ENCODE peak calls at places on chromosomes 13 and 19, in four cellular contexts. One of them, this sample, is unnamed.

GRCh38 chr13:112895521-112896465 is 73.2 kb upstream of the MCF2L start:
- DNase-seq in suprapubic skin: no peak
- DNase-seq in IMR-90: no peak
- DNase-seq in Peyer's patch: no peak
- DNase-seq in this sample: no peak

GRCh38 chr13:85828094-85828684 is 29.0 kb upstream of the SLITRK6 start:
- DNase-seq in IMR-90: peak; percentile 30
- DNase-seq in suprapubic skin: no peak
- DNase-seq in Peyer's patch: no peak
- DNase-seq in this sample: peak; percentile 17

GRCh38 chr19:7595466-7596133 is at the start of gene CAMSAP3:
- DNase-seq in IMR-90: no peak
- DNase-seq in Peyer's patch: peak; percentile 71
- DNase-seq in suprapubic skin: no peak
- DNase-seq in this sample: peak; percentile 68

GRCh38 chr19:36772341-36773222 is at the start of gene ZNF850:
- DNase-seq in IMR-90: peak; percentile 92
- DNase-seq in suprapubic skin: peak; percentile 97
- DNase-seq in Peyer's patch: peak; percentile 98
- DNase-seq in this sample: peak; percentile 84

GRCh38 chr19:7540761-7541480 is 5.4 kb downstream of the PNPLA6 start:
- DNase-seq in IMR-90: peak; percentile 65
- DNase-seq in Peyer's patch: no peak
- DNase-seq in suprapubic skin: no peak
- DNase-seq in this sample: no peak

GRCh38 chr13:21018220-21018619 is 43.2 kb downstream of the LATS2 start:
- DNase-seq in Peyer's patch: peak; percentile 41
- DNase-seq in suprapubic skin: no peak
- DNase-seq in IMR-90: no peak
- DNase-seq in this sample: no peak

GRCh38 chr19:16627194-16627927 is 643 bp downstream of the MED26 start:
- DNase-seq in suprapubic skin: no peak
- DNase-seq in Peyer's patch: peak; percentile 56
- DNase-seq in IMR-90: no peak
- DNase-seq in this sample: peak; percentile 26

GRCh38 chr19:23999821-24000610 is 85.3 kb downstream of the ZNF726 start:
- DNase-seq in IMR-90: no peak
- DNase-seq in suprapubic skin: no peak
- DNase-seq in Peyer's patch: no peak
- DNase-seq in this sample: no peak

GRCh38 chr19:14366529-14366928 is 14.7 kb upstream of the ADGRE5 start:
- DNase-seq in IMR-90: peak; percentile 68
- DNase-seq in Peyer's patch: peak; percentile 97
- DNase-seq in suprapubic skin: no peak
- DNase-seq in this sample: peak; percentile 87

GRCh38 chr19:17605761-17606745 is 50.6 kb downstream of the COLGALT1 start:
- DNase-seq in IMR-90: peak; percentile 56
- DNase-seq in suprapubic skin: peak; percentile 84
- DNase-seq in Peyer's patch: peak; percentile 91
- DNase-seq in this sample: peak; percentile 80

GRCh38 chr19:10420444-10421239 is at the start of gene PDE4A:
- DNase-seq in Peyer's patch: no peak
- DNase-seq in suprapubic skin: no peak
- DNase-seq in IMR-90: no peak
- DNase-seq in this sample: peak; percentile 84

GRCh38 chr13:109904218-109904617 is 117.8 kb upstream of the IRS2 start:
- DNase-seq in IMR-90: no peak
- DNase-seq in Peyer's patch: no peak
- DNase-seq in suprapubic skin: no peak
- DNase-seq in this sample: peak; percentile 22

GRCh38 chr19:50795665-50796073 is 5.5 kb downstream of the ACP4 start:
- DNase-seq in Peyer's patch: no peak
- DNase-seq in IMR-90: no peak
- DNase-seq in suprapubic skin: no peak
- DNase-seq in this sample: no peak

GRCh38 chr13:110323172-110323851 is 16.2 kb downstream of the COL4A2 start:
- DNase-seq in suprapubic skin: no peak
- DNase-seq in Peyer's patch: no peak
- DNase-seq in IMR-90: peak; percentile 96
- DNase-seq in this sample: no peak

GRCh38 chr19:42184401-42184861 is 33.0 kb downstream of the DEDD2 start:
- DNase-seq in suprapubic skin: no peak
- DNase-seq in Peyer's patch: peak; percentile 92
- DNase-seq in IMR-90: peak; percentile 81
- DNase-seq in this sample: peak; percentile 63

GRCh38 chr19:55698256-55698655 is 23.2 kb downstream of the EPN1 start:
- DNase-seq in IMR-90: no peak
- DNase-seq in Peyer's patch: peak; percentile 32
- DNase-seq in suprapubic skin: peak; percentile 66
- DNase-seq in this sample: no peak

GRCh38 chr13:96967248-96967745 is 27.0 kb downstream of the OXGR1 start:
- DNase-seq in IMR-90: no peak
- DNase-seq in Peyer's patch: no peak
- DNase-seq in suprapubic skin: no peak
- DNase-seq in this sample: peak; percentile 64

GRCh38 chr19:4140237-4140711 is 13.2 kb upstream of the CREB3L3 start:
- DNase-seq in Peyer's patch: peak; percentile 67
- DNase-seq in suprapubic skin: no peak
- DNase-seq in IMR-90: peak; percentile 72
- DNase-seq in this sample: peak; percentile 76

GRCh38 chr19:3343619-3344502 is 22.5 kb upstream of the NFIC start:
- DNase-seq in Peyer's patch: peak; percentile 87
- DNase-seq in IMR-90: peak; percentile 78
- DNase-seq in suprapubic skin: peak; percentile 96
- DNase-seq in this sample: peak; percentile 91

GRCh38 chr19:1469936-1470863 is 8.8 kb downstream of the C19orf25 start:
- DNase-seq in Peyer's patch: peak; percentile 84
- DNase-seq in suprapubic skin: no peak
- DNase-seq in IMR-90: no peak
- DNase-seq in this sample: peak; percentile 83

GRCh38 chr13:20824762-20825161 is 51.0 kb upstream of the EEF1AKMT1 start:
- DNase-seq in suprapubic skin: no peak
- DNase-seq in Peyer's patch: no peak
- DNase-seq in IMR-90: peak; percentile 87
- DNase-seq in this sample: no peak

GRCh38 chr13:95245072-95245471 is 56.2 kb downstream of the ABCC4 start:
- DNase-seq in Peyer's patch: no peak
- DNase-seq in IMR-90: no peak
- DNase-seq in suprapubic skin: no peak
- DNase-seq in this sample: no peak

GRCh38 chr19:50626011-50626410 is 13.7 kb downstream of the SYT3 start:
- DNase-seq in suprapubic skin: no peak
- DNase-seq in IMR-90: no peak
- DNase-seq in Peyer's patch: no peak
- DNase-seq in this sample: no peak

GRCh38 chr13:114166381-114167131 is 12.5 kb upstream of the CFAP97D2 start:
- DNase-seq in Peyer's patch: no peak
- DNase-seq in suprapubic skin: no peak
- DNase-seq in IMR-90: no peak
- DNase-seq in this sample: no peak

GRCh38 chr19:48452656-48453480 is 2.5 kb upstream of the KCNJ14 start:
- DNase-seq in Peyer's patch: no peak
- DNase-seq in IMR-90: no peak
- DNase-seq in suprapubic skin: no peak
- DNase-seq in this sample: no peak

GRCh38 chr19:48450441-48450840 is 4.7 kb downstream of the GRWD1 start:
- DNase-seq in suprapubic skin: no peak
- DNase-seq in Peyer's patch: no peak
- DNase-seq in IMR-90: no peak
- DNase-seq in this sample: no peak

GRCh38 chr19:48448563-48448962 is 2.8 kb downstream of the GRWD1 start:
- DNase-seq in Peyer's patch: no peak
- DNase-seq in suprapubic skin: no peak
- DNase-seq in IMR-90: no peak
- DNase-seq in this sample: no peak

GRCh38 chr19:48452255-48452654 is 3.1 kb upstream of the KCNJ14 start:
- DNase-seq in Peyer's patch: no peak
- DNase-seq in suprapubic skin: no peak
- DNase-seq in IMR-90: no peak
- DNase-seq in this sample: no peak

DNA sequence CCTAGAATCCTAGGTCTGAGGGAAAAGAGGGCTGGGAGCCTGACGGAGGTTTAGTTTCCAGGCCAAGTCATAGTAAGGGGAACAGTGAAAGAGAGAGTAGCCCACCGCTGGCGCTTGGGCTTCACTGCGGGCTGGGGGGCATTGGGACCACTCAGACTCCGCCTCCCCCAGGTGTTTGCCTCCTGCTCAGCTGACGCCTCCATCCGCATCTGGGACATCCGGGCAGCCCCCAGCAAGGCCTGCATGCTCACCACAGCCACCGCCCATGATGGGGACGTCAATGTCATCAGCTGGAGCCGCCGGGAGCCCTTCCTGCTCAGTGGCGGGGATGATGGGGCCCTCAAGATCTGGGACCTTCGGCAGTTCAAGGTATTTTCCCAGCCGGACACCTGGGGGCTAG is 4.5 kb upstream of the KCNJ14 start:
- DNase-seq in IMR-90: no peak
- DNase-seq in suprapubic skin: no peak
- DNase-seq in Peyer's patch: no peak
- DNase-seq in this sample: no peak
- H3K36me3 ChIP-seq in IMR-90: peaks cover 49% of the 10 kb centered on the region
- H3K36me3 ChIP-seq in suprapubic skin: peaks cover 82% of the 10 kb centered on the region
- H3K36me3 ChIP-seq in Peyer's patch: no peaks in the 10 kb centered on the region
- H3K36me3 ChIP-seq in this sample: peaks cover 84% of the 10 kb centered on the region

DNA sequence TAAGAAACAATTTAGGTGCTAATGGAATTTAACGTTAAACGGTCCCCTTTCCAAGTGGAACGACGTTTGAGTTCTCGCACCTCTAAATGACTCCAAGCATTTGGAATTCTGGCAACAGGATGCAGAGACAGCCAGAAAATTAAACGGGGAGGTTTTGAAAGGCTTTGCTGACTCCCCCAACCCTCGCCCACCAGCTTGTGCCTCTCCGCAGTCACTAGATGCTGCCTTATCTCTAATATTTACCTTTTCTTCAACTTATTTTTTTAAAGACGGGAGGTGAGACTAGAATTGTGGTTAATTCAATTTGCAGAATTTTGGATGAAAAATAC is 2.5 kb downstream of the ZIC2 start:
- DNase-seq in Peyer's patch: no peak
- DNase-seq in IMR-90: no peak
- DNase-seq in suprapubic skin: no peak
- DNase-seq in this sample: no peak
- H3K4me3 ChIP-seq in Peyer's patch: no peak overlapping the region
- H3K4me3 ChIP-seq in IMR-90: no peak overlapping the region
- H3K4me3 ChIP-seq in suprapubic skin: no peak overlapping the region
- H3K4me3 ChIP-seq in this sample: peak overlapping the region; percentile 47

GRCh38 chr13:50460366-50460765 is 383.1 kb downstream of the DLEU7 start:
- DNase-seq in IMR-90: no peak
- DNase-seq in suprapubic skin: no peak
- DNase-seq in Peyer's patch: no peak
- DNase-seq in this sample: no peak

GRCh38 chr13:50459658-50460057 is 383.8 kb downstream of the DLEU7 start:
- DNase-seq in Peyer's patch: no peak
- DNase-seq in suprapubic skin: no peak
- DNase-seq in IMR-90: no peak
- DNase-seq in this sample: no peak

GRCh38 chr13:50456111-50456510 is 387.4 kb downstream of the DLEU7 start:
- DNase-seq in Peyer's patch: no peak
- DNase-seq in IMR-90: no peak
- DNase-seq in suprapubic skin: no peak
- DNase-seq in this sample: no peak

GRCh38 chr13:50459046-50459445 is 384.4 kb downstream of the DLEU7 start:
- DNase-seq in Peyer's patch: no peak
- DNase-seq in suprapubic skin: no peak
- DNase-seq in IMR-90: no peak
- DNase-seq in this sample: no peak

GRCh38 chr13:50457430-50458393 is 385.8 kb downstream of the DLEU7 start:
- DNase-seq in Peyer's patch: no peak
- DNase-seq in suprapubic skin: no peak
- DNase-seq in IMR-90: no peak
- DNase-seq in this sample: no peak
- H3K4me1 ChIP-seq in Peyer's patch: no peaks in the 10 kb centered on the region
- H3K4me1 ChIP-seq in suprapubic skin: peaks cover 4% of the 10 kb centered on the region
- H3K4me1 ChIP-seq in IMR-90: peaks cover 2% of the 10 kb centered on the region
- H3K4me1 ChIP-seq in this sample: no peaks in the 10 kb centered on the region

DNA sequence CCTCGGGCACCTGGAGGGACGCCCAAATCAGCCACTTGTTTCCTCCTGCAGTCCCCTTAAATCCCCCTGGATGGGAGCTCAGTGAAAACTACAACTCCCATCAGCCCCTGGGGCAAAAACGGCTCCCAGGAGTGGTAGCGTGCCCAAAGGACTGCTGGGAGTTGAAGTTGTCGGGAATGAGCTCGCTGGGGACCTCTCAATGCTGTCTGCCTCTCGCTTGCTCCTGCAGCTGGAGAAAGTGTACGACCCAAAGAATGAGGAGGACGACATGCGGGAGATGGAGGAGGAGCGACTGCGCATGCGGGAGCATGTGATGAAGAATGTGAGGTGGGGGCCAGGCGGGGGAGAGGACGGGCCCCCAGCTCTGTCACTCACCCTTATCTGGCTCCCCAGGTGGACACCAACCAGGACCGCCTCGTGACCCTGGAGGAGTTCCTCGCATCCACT is 14.7 kb upstream of the DHDH start:
- DNase-seq in suprapubic skin: no peak
- DNase-seq in Peyer's patch: no peak
- DNase-seq in IMR-90: no peak
- DNase-seq in this sample: peak; percentile 73
- H3K36me3 ChIP-seq in suprapubic skin: peaks cover 88% of the 10 kb centered on the region
- H3K36me3 ChIP-seq in Peyer's patch: no peaks in the 10 kb centered on the region
- H3K36me3 ChIP-seq in IMR-90: peaks cover 57% of the 10 kb centered on the region
- H3K36me3 ChIP-seq in this sample: peaks cover 42% of the 10 kb centered on the region

DNA sequence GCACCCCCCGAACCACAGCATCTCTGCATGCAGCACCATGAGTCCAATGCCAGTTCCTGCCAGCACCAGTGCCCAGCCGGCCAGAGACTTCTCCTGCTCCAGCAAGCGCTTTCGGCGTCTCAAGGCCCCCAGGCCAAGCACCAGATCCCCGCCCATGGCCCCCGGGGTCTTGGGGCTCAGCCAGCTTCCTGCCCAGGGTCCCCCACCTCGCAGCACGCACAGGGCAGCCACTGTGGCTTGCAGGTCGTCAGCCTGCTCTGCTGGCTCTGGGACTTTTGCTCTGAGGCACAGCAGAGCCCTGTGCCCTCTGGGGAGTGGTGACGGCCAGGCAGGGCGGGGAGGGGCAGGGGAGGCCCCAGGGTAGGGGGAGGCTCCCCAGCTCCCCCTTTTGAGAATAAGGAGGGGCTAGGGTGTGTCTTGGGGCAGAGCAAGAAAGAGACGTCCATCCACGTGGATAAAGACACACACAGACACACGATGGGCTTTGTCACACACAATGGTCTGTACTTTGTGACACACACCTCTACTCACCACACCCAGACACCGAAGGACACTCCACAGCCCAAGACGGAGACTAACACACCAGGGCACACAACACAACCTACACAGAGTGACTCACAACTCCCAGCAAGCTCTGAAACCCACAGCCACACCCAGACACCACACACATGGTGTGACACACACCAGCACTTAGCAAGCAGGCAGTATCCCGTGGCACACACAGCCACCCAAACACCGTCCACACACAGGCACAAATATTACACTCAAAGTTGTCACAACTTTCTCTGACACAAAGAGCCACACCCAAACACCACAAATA is at the start of gene KCNN4:
- DNase-seq in Peyer's patch: peak; percentile 88
- DNase-seq in suprapubic skin: no peak
- DNase-seq in IMR-90: peak; percentile 67
- DNase-seq in this sample: no peak
- H3K4me3 ChIP-seq in Peyer's patch: peak within 1 kb of the TSS; percentile 42
- H3K4me3 ChIP-seq in suprapubic skin: peak within 1 kb of the TSS; percentile 34
- H3K4me3 ChIP-seq in IMR-90: no peak within 1 kb of the TSS
- H3K4me3 ChIP-seq in this sample: no peak within 1 kb of the TSS